ENCODE peak calls at places on chromosome 13, in five cellular contexts. I is RPMI8226, Z is cardiac muscle cell, S is Peyer's patch, V is AG09319. U is an unnamed sample.

GRCh38 chr13:113350938-113351335 is 13.0 kb downstream of the GRTP1 start:
- DNase-seq in I (no peak), Z (no peak), S (no peak), V (no peak), U (no peak)

GRCh38 chr13:113915012-113915763 is 51.3 kb upstream of the GAS6 start:
- DNase-seq in I (no peak), Z (no peak), S (no peak), V (no peak), U (no peak)

GRCh38 chr13:79799466-79799865 is 318.5 kb downstream of the NDFIP2 start:
- DNase-seq in I (no peak), Z (no peak), S (no peak), V (no peak), U (no peak)

GRCh38 chr13:99658266-99658991 is 157.2 kb downstream of the TM9SF2 start:
- DNase-seq in I (no peak), Z (peak; percentile 68), S (peak; percentile 60), V (peak; percentile 29), U (no peak)

GRCh38 chr13:112629161-112629560 is 41.2 kb upstream of the TUBGCP3 start:
- DNase-seq in I (no peak), Z (no peak), S (no peak), V (no peak), U (no peak)

GRCh38 chr13:44159633-44160279 is 213.9 kb upstream of the SERP2 start:
- DNase-seq in I (no peak), Z (no peak), S (no peak), V (no peak), U (no peak)

GRCh38 chr13:109336730-109337129 is 449.7 kb downstream of the IRS2 start:
- DNase-seq in I (no peak), Z (no peak), S (no peak), V (peak; percentile 16), U (no peak)

GRCh38 chr13:75762066-75762937 is 126.2 kb downstream of the LMO7 start:
- DNase-seq in I (no peak), Z (no peak), S (peak; percentile 21), V (no peak), U (no peak)

GRCh38 chr13:51286135-51287002 is 53.1 kb upstream of the SERPINE3 start:
- DNase-seq in I (peak; percentile 72), Z (peak; percentile 84), S (peak; percentile 54), V (peak; percentile 29), U (peak; percentile 78)

GRCh38 chr13:103866041-103866440 is 799.8 kb upstream of the SLC10A2 start:
- DNase-seq in I (no peak), Z (no peak), S (no peak), V (no peak), U (no peak)

GRCh38 chr13:50685491-50685890 is 158.0 kb downstream of the DLEU7 start:
- DNase-seq in I (peak; percentile 71), Z (peak; percentile 43), S (no peak), V (no peak), U (no peak)

GRCh38 chr13:114047358-114047881 is 73.5 kb upstream of the C13orf46 start:
- DNase-seq in I (no peak), Z (no peak), S (peak; percentile 68), V (no peak), U (no peak)

GRCh38 chr13:99055286-99056073 is 77.6 kb upstream of the DOCK9 start:
- DNase-seq in I (no peak), Z (no peak), S (no peak), V (no peak), U (no peak)

GRCh38 chr13:23450340-23451046 is 17.0 kb upstream of the SACS start:
- DNase-seq in I (peak; percentile 62), Z (no peak), S (no peak), V (no peak), U (no peak)